ENCODE peak calls at places on chromosome 4, in five cellular contexts. V is H9, S is hepatocyte, N is A549, Y is cardiac muscle cell. O is an unnamed sample.
A peak's percentile ranks its signal among the peaks of the same experiment; 100 is the strongest.

GRCh38 chr4:44150091-44150576 is 298.5 kb downstream of the KCTD8 start:
- DNase-seq in N (no peak), V (no peak), Y (no peak), S (peak; percentile 29), O (no peak)

GRCh38 chr4:40613456-40613855 is 16.2 kb downstream of the RBM47 start:
- DNase-seq in N (no peak), V (no peak), S (no peak), Y (no peak), O (no peak)

GRCh38 chr4:93480452-93480851 is 348.1 kb upstream of the ATOH1 start:
- DNase-seq in V (no peak), N (no peak), Y (no peak), S (no peak), O (no peak)

GRCh38 chr4:143091862-143092261 is 92.9 kb upstream of the USP38 start:
- DNase-seq in Y (no peak), N (no peak), S (no peak), V (no peak), O (no peak)

GRCh38 chr4:186770446-186771175 is 47.0 kb upstream of the FAT1 start:
- DNase-seq in S (no peak), V (no peak), N (no peak), Y (no peak), O (no peak)

GRCh38 chr4:24315056-24315455 is 269.3 kb downstream of the DHX15 start:
- DNase-seq in V (no peak), S (no peak), N (no peak), Y (no peak), O (no peak)

GRCh38 chr4:145260091-145260490 is 79.7 kb upstream of the OTUD4 start:
- DNase-seq in Y (no peak), S (no peak), N (no peak), V (peak; percentile 81), O (no peak)

GRCh38 chr4:28639747-28640146 is 1779.1 kb downstream of the STIM2 start:
- DNase-seq in V (no peak), S (no peak), N (no peak), Y (no peak), O (no peak)

GRCh38 chr4:16893141-16893571 is 5.3 kb downstream of the LDB2 start:
- DNase-seq in S (no peak), V (no peak), Y (no peak), N (no peak), O (no peak)

GRCh38 chr4:89994176-89994873 is 99.7 kb downstream of the MMRN1 start:
- DNase-seq in V (no peak), S (peak; percentile 30), N (no peak), Y (no peak), O (no peak)

GRCh38 chr4:40333921-40334352 is 1.2 kb upstream of the CHRNA9 start:
- DNase-seq in S (peak; percentile 36), Y (no peak), N (peak; percentile 54), V (no peak), O (no peak)

GRCh38 chr4:153520871-153521329 is 54.7 kb downstream of the TMEM131L start:
- DNase-seq in N (no peak), V (no peak), S (no peak), Y (no peak), O (no peak)

GRCh38 chr4:136865591-136865990 is 666.7 kb downstream of the PCDH18 start:
- DNase-seq in V (no peak), N (no peak), S (no peak), Y (no peak), O (no peak)

GRCh38 chr4:28772066-28772465 is 1911.4 kb downstream of the STIM2 start:
- DNase-seq in N (no peak), S (no peak), Y (no peak), V (no peak), O (no peak)

GRCh38 chr4:107736924-107737448 is 17.0 kb upstream of the PAPSS1 start:
- DNase-seq in N (peak; percentile 31), V (peak; percentile 85), S (peak; percentile 72), Y (peak; percentile 74), O (peak; percentile 40)

GRCh38 chr4:38223801-38224236 is 263.6 kb downstream of the PTTG2 start:
- DNase-seq in Y (no peak), S (peak; percentile 26), N (no peak), V (no peak), O (no peak)

GRCh38 chr4:16206848-16207247 is 19.4 kb downstream of the TAPT1 start:
- DNase-seq in Y (no peak), V (no peak), N (no peak), S (no peak), O (no peak)

GRCh38 chr4:158513246-158513645 is 8.4 kb upstream of the RXFP1 start:
- DNase-seq in V (no peak), N (no peak), Y (no peak), S (no peak), O (no peak)

GRCh38 chr4:149443537-149443936 is 372.1 kb downstream of the IQCM start:
- DNase-seq in S (no peak), Y (no peak), V (no peak), N (no peak), O (no peak)

GRCh38 chr4:48970471-48970921 is 15.6 kb upstream of the CWH43 start:
- DNase-seq in V (no peak), Y (no peak), S (no peak), N (no peak), O (no peak)

GRCh38 chr4:87032884-87033533 is 98.2 kb downstream of the AFF1 start:
- DNase-seq in S (peak; percentile 49), V (no peak), Y (no peak), N (no peak), O (no peak)

GRCh38 chr4:17562157-17562556 is 14.8 kb upstream of the LAP3 start:
- DNase-seq in S (no peak), N (no peak), Y (peak; percentile 9), V (no peak), O (no peak)

GRCh38 chr4:7553280-7553679 is 118.5 kb upstream of the PSAPL1 start:
- DNase-seq in N (no peak), V (no peak), S (no peak), Y (no peak), O (no peak)

GRCh38 chr4:139857021-139857420 is 191.4 kb downstream of the MGST2 start:
- DNase-seq in N (no peak), V (no peak), S (peak; percentile 26), Y (no peak), O (no peak)

GRCh38 chr4:118954246-118954645 is 65.6 kb downstream of the SYNPO2 start:
- DNase-seq in V (no peak), N (no peak), S (no peak), Y (no peak), O (no peak)
- TF ChIP-seq CTCF in V (peak; percentile 9), N (peak; percentile 21), S (peak; percentile 18), Y (peak; percentile 51), O (no peak)

GRCh38 chr4:148224476-148224875 is 217.7 kb downstream of the NR3C2 start:
- DNase-seq in Y (no peak), V (no peak), S (no peak), N (no peak), O (no peak)
- TF ChIP-seq CTCF in Y (no peak), V (no peak), S (no peak), N (no peak), O (no peak)

DNA sequence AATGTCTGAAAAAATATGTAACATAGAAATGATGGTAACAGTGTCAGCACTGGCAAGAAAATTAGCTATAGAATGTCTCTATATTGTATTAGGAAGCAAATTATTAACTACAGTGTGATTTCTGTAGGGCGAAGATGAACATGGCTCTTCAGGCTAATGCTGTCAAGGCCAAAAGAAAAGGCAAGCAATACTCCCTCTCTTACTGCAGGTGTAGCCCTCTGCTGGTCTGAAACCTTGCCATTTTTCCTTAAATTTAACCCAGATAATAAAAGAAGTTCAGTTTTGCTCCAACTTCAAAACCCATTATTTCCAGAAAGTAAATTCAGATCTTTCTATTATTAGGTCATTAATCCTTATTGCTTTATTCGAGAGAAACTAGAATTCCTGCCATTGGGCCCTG is 215.9 kb downstream of the LRBA start:
- DNase-seq in N (no peak), V (no peak), S (no peak), Y (no peak), O (no peak)
- TF ChIP-seq CTCF in N (peak; percentile 11), V (peak; percentile 63), S (no peak), Y (peak; percentile 9), O (no peak)

GRCh38 chr4:117164338-117164737 is 79.0 kb upstream of the TRAM1L1 start:
- DNase-seq in S (no peak), N (no peak), Y (no peak), V (no peak), O (no peak)
- TF ChIP-seq CTCF in S (no peak), N (no peak), Y (no peak), V (no peak), O (no peak)

GRCh38 chr4:110198472-110199419 is at the start of gene ELOVL6:
- DNase-seq in N (peak; percentile 35), Y (peak; percentile 87), S (peak; percentile 85), V (peak; percentile 91), O (peak; percentile 42)
- TF ChIP-seq CTCF in N (no peak), Y (no peak), S (no peak), V (no peak), O (no peak)

GRCh38 chr4:115234405-115235093 is 121.1 kb upstream of the NDST4 start:
- DNase-seq in V (peak; percentile 25), S (peak; percentile 24), N (no peak), Y (peak; percentile 32), O (peak; percentile 17)
- TF ChIP-seq CTCF in V (peak; percentile 45), S (peak; percentile 39), N (peak; percentile 21), Y (no peak), O (peak; percentile 47)

GRCh38 chr4:112327950-112328349 is 30.8 kb downstream of the ALPK1 start:
- DNase-seq in N (no peak), Y (peak; percentile 43), S (peak; percentile 56), V (no peak), O (peak; percentile 40)
- TF ChIP-seq CTCF in N (peak; percentile 51), Y (peak; percentile 49), S (peak; percentile 61), V (peak; percentile 78), O (peak; percentile 53)

GRCh38 chr4:177547985-177548384 is 105.7 kb upstream of the AGA start:
- DNase-seq in V (no peak), S (no peak), N (no peak), Y (no peak), O (no peak)
- TF ChIP-seq CTCF in V (no peak), S (no peak), N (no peak), Y (no peak), O (no peak)

GRCh38 chr4:929970-930625 is 2.0 kb downstream of the GAK start:
- DNase-seq in S (no peak), Y (no peak), N (no peak), V (no peak), O (no peak)

GRCh38 chr4:930827-931193 is 1.3 kb downstream of the GAK start:
- DNase-seq in V (no peak), N (no peak), S (no peak), Y (no peak), O (no peak)

GRCh38 chr4:931960-932712 is at the start of the genes GAK and TMEM175:
- DNase-seq in V (peak; percentile 96), S (peak; percentile 99), Y (peak; percentile 97), N (peak; percentile 94), O (peak; percentile 99)

GRCh38 chr4:931194-931959 is 739 bp downstream of the GAK start:
- DNase-seq in N (no peak), S (peak; percentile 62), Y (peak; percentile 19), V (no peak), O (no peak)

GRCh38 chr4:932713-933070 is 432 bp downstream of the TMEM175 start:
- DNase-seq in V (peak; percentile 38), S (no peak), Y (no peak), N (no peak), O (no peak)
- TF ChIP-seq CTCF in V (no peak), S (peak; percentile 21), Y (peak; percentile 29), N (no peak), O (peak; percentile 27)

GRCh38 chr4:105666693-105667092 is 41.8 kb downstream of the INTS12 start:
- DNase-seq in N (no peak), Y (peak; percentile 30), S (peak; percentile 52), V (no peak), O (peak; percentile 36)
- TF ChIP-seq CTCF in N (peak; percentile 32), Y (peak; percentile 44), S (peak; percentile 54), V (peak; percentile 60), O (peak; percentile 37)

O was measured in GM13977.